ENCODE peak calls at places on chromosomes 5 and 9, in six cellular contexts. One of them, this sample, is unnamed.
A peak's percentile ranks its signal among the peaks of the same experiment; 100 is the strongest.

GRCh38 chr9:36163049-36163839 is 5.9 kb upstream of the CCIN start:
- DNase-seq in H1: peak; percentile 78
- DNase-seq in K562: no peak
- DNase-seq in GM12878: no peak
- DNase-seq in HepG2: peak; percentile 54
- DNase-seq in GM12891: no peak
- DNase-seq in this sample: no peak

GRCh38 chr5:40321514-40321913 is 358.2 kb upstream of the PTGER4 start:
- DNase-seq in GM12891: no peak
- DNase-seq in H1: no peak
- DNase-seq in HepG2: no peak
- DNase-seq in K562: no peak
- DNase-seq in GM12878: no peak
- DNase-seq in this sample: no peak

GRCh38 chr5:96336351-96336985 is 96.6 kb downstream of the PCSK1 start:
- DNase-seq in K562: peak; percentile 42
- DNase-seq in HepG2: peak; percentile 84
- DNase-seq in GM12891: no peak
- DNase-seq in H1: peak; percentile 36
- DNase-seq in GM12878: no peak
- DNase-seq in this sample: no peak

GRCh38 chr5:158482201-158482600 is 617.5 kb downstream of the EBF1 start:
- DNase-seq in HepG2: no peak
- DNase-seq in GM12878: no peak
- DNase-seq in K562: no peak
- DNase-seq in H1: no peak
- DNase-seq in GM12891: no peak
- DNase-seq in this sample: no peak

GRCh38 chr5:73687357-73687756 is 61.4 kb downstream of the ARHGEF28 start:
- DNase-seq in GM12891: no peak
- DNase-seq in H1: no peak
- DNase-seq in K562: no peak
- DNase-seq in GM12878: no peak
- DNase-seq in HepG2: no peak
- DNase-seq in this sample: no peak

GRCh38 chr9:126690431-126691051 is 76.8 kb downstream of the LMX1B start:
- DNase-seq in HepG2: no peak
- DNase-seq in GM12878: no peak
- DNase-seq in H1: no peak
- DNase-seq in GM12891: peak; percentile 86
- DNase-seq in K562: peak; percentile 81
- DNase-seq in this sample: peak; percentile 79

GRCh38 chr5:36855141-36855495 is 21.5 kb upstream of the NIPBL start:
- DNase-seq in GM12891: no peak
- DNase-seq in GM12878: no peak
- DNase-seq in K562: no peak
- DNase-seq in HepG2: no peak
- DNase-seq in H1: no peak
- DNase-seq in this sample: no peak

GRCh38 chr5:149623473-149623872 is 42.2 kb downstream of the ARHGEF37 start:
- DNase-seq in GM12891: no peak
- DNase-seq in H1: no peak
- DNase-seq in HepG2: no peak
- DNase-seq in GM12878: no peak
- DNase-seq in K562: no peak
- DNase-seq in this sample: no peak

GRCh38 chr9:135525241-135526088 is 4.2 kb downstream of the LCN1 start:
- DNase-seq in GM12891: no peak
- DNase-seq in HepG2: no peak
- DNase-seq in K562: no peak
- DNase-seq in H1: no peak
- DNase-seq in GM12878: no peak
- DNase-seq in this sample: no peak

GRCh38 chr9:7454490-7455110 is 345.0 kb downstream of the DMAC1 start:
- DNase-seq in K562: no peak
- DNase-seq in H1: no peak
- DNase-seq in HepG2: no peak
- DNase-seq in GM12891: no peak
- DNase-seq in GM12878: no peak
- DNase-seq in this sample: no peak

GRCh38 chr5:83096660-83097334 is 19.4 kb downstream of the XRCC4 start:
- DNase-seq in GM12878: no peak
- DNase-seq in GM12891: no peak
- DNase-seq in HepG2: no peak
- DNase-seq in K562: no peak
- DNase-seq in H1: no peak
- DNase-seq in this sample: no peak

GRCh38 chr5:83099445-83099844 is 22.1 kb downstream of the XRCC4 start:
- DNase-seq in K562: no peak
- DNase-seq in GM12878: no peak
- DNase-seq in H1: no peak
- DNase-seq in GM12891: no peak
- DNase-seq in HepG2: peak; percentile 41
- DNase-seq in this sample: no peak

GRCh38 chr5:83099001-83099400 is 21.7 kb downstream of the XRCC4 start:
- DNase-seq in K562: no peak
- DNase-seq in H1: no peak
- DNase-seq in GM12891: no peak
- DNase-seq in HepG2: no peak
- DNase-seq in GM12878: no peak
- DNase-seq in this sample: no peak

GRCh38 chr5:83095973-83096539 is 18.7 kb downstream of the XRCC4 start:
- DNase-seq in HepG2: peak; percentile 28
- DNase-seq in GM12878: no peak
- DNase-seq in K562: no peak
- DNase-seq in GM12891: no peak
- DNase-seq in H1: no peak
- DNase-seq in this sample: no peak

DNA sequence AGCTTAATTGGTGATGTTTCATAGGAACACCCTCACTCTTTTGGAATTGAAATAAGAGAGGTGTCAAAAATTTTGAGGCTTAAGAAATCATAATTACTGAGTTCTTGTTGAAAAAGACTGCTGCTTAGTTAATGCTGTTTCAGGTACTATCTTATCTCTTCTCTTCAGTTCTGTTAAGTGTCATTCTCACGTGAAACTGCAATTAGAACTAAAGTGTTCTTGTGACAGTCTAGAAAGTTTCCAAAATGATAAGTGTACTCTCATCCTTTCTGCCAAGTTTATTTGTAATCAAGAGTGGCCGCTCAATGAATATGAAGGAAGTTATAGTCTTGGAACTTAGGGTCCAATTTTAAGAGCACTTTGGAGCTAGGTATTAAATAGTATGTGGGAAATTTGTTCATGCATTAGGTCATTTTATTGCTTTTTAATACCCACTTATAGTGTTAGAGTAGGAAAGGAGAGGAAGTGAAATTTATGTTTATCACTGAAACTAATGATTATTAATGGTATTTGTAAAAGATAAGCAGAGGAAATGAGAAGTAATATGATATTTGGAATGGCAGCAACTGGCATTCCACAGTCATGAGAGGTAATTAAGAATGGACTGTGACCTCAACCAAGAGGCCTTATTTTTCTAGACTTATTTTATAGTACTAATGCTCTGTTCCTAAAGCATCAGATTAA is 20.4 kb downstream of the XRCC4 start:
- DNase-seq in GM12878: no peak
- DNase-seq in K562: no peak
- DNase-seq in GM12891: no peak
- DNase-seq in H1: no peak
- DNase-seq in HepG2: no peak
- DNase-seq in this sample: no peak
- TF ChIP-seq POLR2AphosphoS5 in GM12878: no peak
- TF ChIP-seq POLR2AphosphoS5 in K562: no peak
- TF ChIP-seq POLR2AphosphoS5 in GM12891: no peak
- TF ChIP-seq POLR2AphosphoS5 in H1: no peak
- TF ChIP-seq POLR2AphosphoS5 in HepG2: no peak
- TF ChIP-seq POLR2AphosphoS5 in this sample: no peak

GRCh38 chr5:43007246-43007910 is 32.7 kb downstream of the ANXA2R start:
- DNase-seq in GM12878: no peak
- DNase-seq in HepG2: peak; percentile 75
- DNase-seq in K562: peak; percentile 92
- DNase-seq in H1: no peak
- DNase-seq in GM12891: peak; percentile 37
- DNase-seq in this sample: no peak
- TF ChIP-seq POLR2A in GM12878: no peak
- TF ChIP-seq POLR2A in HepG2: peak; percentile 43
- TF ChIP-seq POLR2A in K562: no peak
- TF ChIP-seq POLR2A in H1: peak; percentile 46
- TF ChIP-seq POLR2A in GM12891: no peak
- TF ChIP-seq POLR2A in this sample: peak; percentile 44

GRCh38 chr9:127968046-127968445 is 12.7 kb downstream of the EEIG1 start:
- DNase-seq in K562: no peak
- DNase-seq in H1: no peak
- DNase-seq in GM12891: no peak
- DNase-seq in HepG2: no peak
- DNase-seq in GM12878: no peak
- DNase-seq in this sample: no peak
- TF ChIP-seq TAF1 in K562: no peak
- TF ChIP-seq TAF1 in H1: no peak
- TF ChIP-seq TAF1 in GM12891: no peak
- TF ChIP-seq TAF1 in HepG2: no peak
- TF ChIP-seq TAF1 in GM12878: no peak
- TF ChIP-seq TAF1 in this sample: no peak

DNA sequence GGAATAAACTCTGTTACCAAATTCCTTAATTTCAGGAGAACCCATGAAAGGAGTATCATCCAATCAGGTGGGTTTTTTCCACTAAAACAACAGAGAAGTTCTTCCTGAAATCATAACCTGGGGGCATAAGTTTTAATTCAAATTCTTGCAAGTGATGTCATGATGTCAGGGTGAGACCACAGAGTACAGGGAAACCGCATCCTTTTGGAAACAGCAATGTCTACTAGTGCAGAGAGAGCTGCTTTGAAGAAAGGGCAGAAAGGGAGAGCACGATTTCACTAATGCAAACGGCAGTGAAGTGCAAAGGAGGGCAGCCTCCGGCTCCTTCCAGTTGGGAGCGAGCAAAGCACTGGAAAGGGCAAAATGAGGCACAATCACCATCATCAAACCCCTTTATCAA is 20.6 kb upstream of the CMBL start:
- DNase-seq in H1: no peak
- DNase-seq in GM12891: no peak
- DNase-seq in GM12878: no peak
- DNase-seq in K562: no peak
- DNase-seq in HepG2: no peak
- DNase-seq in this sample: no peak
- TF ChIP-seq POLR2AphosphoS5 in H1: no peak
- TF ChIP-seq POLR2AphosphoS5 in GM12891: no peak
- TF ChIP-seq POLR2AphosphoS5 in GM12878: no peak
- TF ChIP-seq POLR2AphosphoS5 in K562: no peak
- TF ChIP-seq POLR2AphosphoS5 in HepG2: no peak
- TF ChIP-seq POLR2AphosphoS5 in this sample: no peak

DNA sequence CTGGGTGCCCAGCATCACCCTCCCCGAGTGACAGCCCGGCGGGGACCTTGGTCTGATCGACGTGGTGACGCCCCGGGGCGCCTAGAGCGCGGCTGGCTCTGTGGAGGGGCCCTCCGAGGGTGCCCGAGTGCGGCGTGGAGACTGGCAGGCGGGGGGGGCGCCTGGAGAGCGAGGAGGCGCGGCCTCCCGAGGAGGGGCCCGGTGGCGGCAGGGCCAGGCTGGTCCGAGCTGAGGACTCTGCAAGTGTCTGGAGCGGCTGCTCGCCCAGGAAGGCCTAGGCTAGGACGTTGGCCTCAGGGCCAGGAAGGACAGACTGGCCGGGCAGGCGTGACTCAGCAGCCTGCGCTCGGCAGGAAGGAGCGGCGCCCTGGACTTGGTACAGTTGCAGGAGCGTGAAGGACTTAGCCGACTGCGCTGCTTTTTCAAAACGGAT is 1.3 kb downstream of the GADD45G start:
- DNase-seq in K562: peak; percentile 52
- DNase-seq in GM12878: no peak
- DNase-seq in GM12891: no peak
- DNase-seq in H1: no peak
- DNase-seq in HepG2: peak; percentile 27
- DNase-seq in this sample: no peak
- TF ChIP-seq POLR2A in K562: no peak
- TF ChIP-seq POLR2A in GM12878: no peak
- TF ChIP-seq POLR2A in GM12891: no peak
- TF ChIP-seq POLR2A in H1: no peak
- TF ChIP-seq POLR2A in HepG2: no peak
- TF ChIP-seq POLR2A in this sample: no peak

This sample was measured in GM12892.